ENCODE peak calls at places on chromosomes 3 and 15, in seven cellular contexts. M is fibroblast of pulmonary artery, Q is heart right ventricle, Z is A673, K is thoracic aorta, V is endodermal cell, J is left ventricle myocardium inferior. Y is an unnamed sample.
A peak's percentile ranks its signal among the peaks of the same experiment; 100 is the strongest.

GRCh38 chr3:56795097-56795806 is 6.5 kb downstream of the ARHGEF3 start:
- DNase-seq in M (peak; percentile 84), K (no peak), V (peak; percentile 13), Z (no peak), J (no peak), Q (no peak), Y (peak; percentile 42)

GRCh38 chr3:23649502-23649901 is 156.3 kb upstream of the UBE2E1 start:
- DNase-seq in V (no peak), Z (peak; percentile 18), K (no peak), M (no peak), Q (no peak), J (no peak), Y (no peak)

GRCh38 chr3:20575153-20575552 is 389.1 kb upstream of the SGO1 start:
- DNase-seq in M (peak; percentile 74), V (no peak), K (no peak), J (no peak), Z (no peak), Q (no peak), Y (peak; percentile 43)

GRCh38 chr3:140470962-140471361 is 206.9 kb upstream of the TRIM42 start:
- DNase-seq in J (no peak), Q (no peak), M (no peak), V (no peak), K (no peak), Z (peak; percentile 37), Y (peak; percentile 43)

GRCh38 chr15:60733196-60733595 is 254.3 kb upstream of the ICE2 start:
- DNase-seq in J (no peak), K (no peak), Q (no peak), Z (no peak), V (no peak), M (no peak), Y (no peak)

GRCh38 chr3:15361494-15362214 is 29.3 kb upstream of the SH3BP5 start:
- DNase-seq in Q (no peak), V (peak; percentile 56), K (no peak), M (no peak), Z (no peak), J (no peak), Y (peak; percentile 77)

GRCh38 chr3:190579514-190580137 is 65.7 kb downstream of the IL1RAP start:
- DNase-seq in J (no peak), Z (peak; percentile 44), K (no peak), M (no peak), V (no peak), Q (no peak), Y (peak; percentile 50)

GRCh38 chr3:126895178-126896066 is 87.5 kb upstream of the PLXNA1 start:
- DNase-seq in M (peak; percentile 23), Q (no peak), Z (no peak), V (peak; percentile 31), K (peak; percentile 25), J (no peak), Y (peak; percentile 77)

GRCh38 chr3:127406309-127407025 is 118.6 kb upstream of the PRR20G start:
- DNase-seq in M (peak; percentile 21), Z (peak; percentile 23), V (peak; percentile 78), Q (no peak), J (peak; percentile 9), K (no peak), Y (peak; percentile 44)

GRCh38 chr3:126963261-126964190 is 19.4 kb upstream of the PLXNA1 start:
- DNase-seq in Q (no peak), Z (no peak), M (no peak), K (no peak), V (no peak), J (peak; percentile 5), Y (no peak)

GRCh38 chr3:41258239-41258800 is 59.0 kb downstream of the CTNNB1 start:
- DNase-seq in J (no peak), K (no peak), Q (no peak), M (peak; percentile 69), V (no peak), Z (no peak), Y (no peak)

GRCh38 chr3:32147935-32148334 is 41.5 kb downstream of the GPD1L start:
- DNase-seq in V (peak; percentile 51), M (no peak), J (no peak), Z (no peak), Q (no peak), K (no peak), Y (no peak)

GRCh38 chr3:111603679-111604643 is 8.8 kb upstream of the ZBED2 start:
- DNase-seq in V (no peak), K (no peak), Z (no peak), J (no peak), Q (no peak), M (no peak), Y (no peak)

GRCh38 chr3:188796122-188796631 is 375.6 kb upstream of the TPRG1 start:
- DNase-seq in Z (peak; percentile 17), Q (no peak), K (no peak), V (no peak), J (no peak), M (peak; percentile 96), Y (peak; percentile 66)

GRCh38 chr3:12984023-12984823 is 89.0 kb downstream of the IQSEC1 start:
- DNase-seq in Z (peak; percentile 81), J (peak; percentile 64), Q (no peak), V (peak; percentile 94), K (no peak), M (peak; percentile 78), Y (peak; percentile 80)

GRCh38 chr3:174862666-174863065 is 3.5 kb downstream of the NAALADL2 start:
- DNase-seq in V (no peak), K (no peak), Q (no peak), M (no peak), Z (no peak), J (no peak), Y (no peak)

GRCh38 chr3:103047640-103048370 is 613.0 kb downstream of the ZPLD1 start:
- DNase-seq in M (no peak), Q (no peak), J (no peak), V (no peak), Z (no peak), K (no peak), Y (peak; percentile 1)

GRCh38 chr3:196049567-196050122 is 32.2 kb downstream of the TFRC start:
- DNase-seq in V (no peak), M (no peak), Q (no peak), J (no peak), Z (no peak), K (no peak), Y (no peak)

GRCh38 chr15:47750030-47750739 is 32.9 kb downstream of the SEMA6D start:
- DNase-seq in V (peak; percentile 57), Q (no peak), M (peak; percentile 67), K (no peak), Z (peak; percentile 62), J (no peak), Y (peak; percentile 92)

GRCh38 chr15:57607570-57608000 is 15.9 kb downstream of the MYZAP start:
- DNase-seq in Z (no peak), K (no peak), J (no peak), Q (peak; percentile 42), M (peak; percentile 67), V (no peak), Y (peak; percentile 90)

GRCh38 chr3:181710581-181711255 is 1.0 kb upstream of the SOX2 start:
- DNase-seq in V (peak; percentile 90), Q (no peak), M (no peak), K (no peak), J (no peak), Z (peak; percentile 73), Y (no peak)

GRCh38 chr15:47475336-47475735 is 242.0 kb upstream of the SEMA6D start:
- DNase-seq in K (no peak), J (no peak), M (no peak), Q (no peak), Z (no peak), V (no peak), Y (no peak)

GRCh38 chr3:14144423-14145075 is 19.7 kb downstream of the TMEM43 start:
- DNase-seq in J (peak; percentile 38), K (peak; percentile 68), Z (peak; percentile 93), M (peak; percentile 100), V (peak; percentile 86), Q (peak; percentile 43), Y (peak; percentile 96)

GRCh38 chr3:80233576-80233975 is 465.8 kb upstream of the ROBO1 start:
- DNase-seq in K (no peak), V (no peak), M (no peak), J (no peak), Z (no peak), Q (no peak), Y (peak; percentile 77)

GRCh38 chr15:81296673-81297072 is 27.3 kb downstream of the STARD5 start:
- DNase-seq in M (no peak), J (peak; percentile 47), V (peak; percentile 53), K (no peak), Z (peak; percentile 94), Q (peak; percentile 44), Y (no peak)

GRCh38 chr3:65953301-65953812 is 85.4 kb downstream of the MAGI1 start:
- DNase-seq in V (peak; percentile 93), K (no peak), M (no peak), Q (no peak), J (no peak), Z (no peak), Y (peak; percentile 78)

GRCh38 chr3:51388286-51389029 is 2.6 kb upstream of the RBM15B start:
- DNase-seq in J (no peak), Q (no peak), M (no peak), K (no peak), Z (peak; percentile 23), V (peak; percentile 66), Y (peak; percentile 94)
- TF ChIP-seq CTCF in J (no peak), Q (no peak), M (peak; percentile 27), K (no peak), Z (no peak), V (peak; percentile 63), Y (peak; percentile 79)

DNA sequence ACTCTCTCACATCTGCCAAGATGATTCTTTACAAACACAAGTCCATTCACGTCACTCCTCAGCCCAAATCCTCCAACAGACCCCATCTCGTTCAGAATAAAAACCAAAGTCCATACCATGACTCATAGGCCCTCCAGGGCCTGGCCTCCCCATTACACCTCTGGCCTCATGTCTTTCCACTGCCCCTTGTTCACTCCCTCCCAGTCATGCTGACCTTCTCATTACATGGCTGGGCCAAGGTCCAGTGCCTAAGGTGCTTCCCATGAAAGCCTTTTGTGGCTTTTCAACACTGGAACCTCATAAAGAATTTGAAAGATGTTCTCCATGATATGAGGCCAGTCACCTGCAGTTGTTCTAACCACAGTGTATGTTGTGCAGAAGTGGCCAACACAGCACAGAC is 44.5 kb downstream of the NEK10 start:
- DNase-seq in Z (no peak), J (no peak), K (no peak), M (no peak), V (no peak), Q (no peak), Y (no peak)
- H3K4me3 ChIP-seq in Z (no peak overlapping the region), J (no peak overlapping the region), K (no peak overlapping the region), M (no peak overlapping the region), V (no peak overlapping the region), Q (no peak overlapping the region), Y (no peak overlapping the region)

GRCh38 chr15:98548172-98548971 is 100.0 kb upstream of the IGF1R start:
- DNase-seq in K (peak; percentile 67), V (peak; percentile 89), Z (peak; percentile 55), J (peak; percentile 71), Q (peak; percentile 70), M (peak; percentile 62), Y (peak; percentile 83)
- TF ChIP-seq CTCF in K (peak; percentile 19), V (peak; percentile 59), Z (peak; percentile 17), J (peak; percentile 37), Q (no peak), M (peak; percentile 6), Y (peak; percentile 14)

DNA sequence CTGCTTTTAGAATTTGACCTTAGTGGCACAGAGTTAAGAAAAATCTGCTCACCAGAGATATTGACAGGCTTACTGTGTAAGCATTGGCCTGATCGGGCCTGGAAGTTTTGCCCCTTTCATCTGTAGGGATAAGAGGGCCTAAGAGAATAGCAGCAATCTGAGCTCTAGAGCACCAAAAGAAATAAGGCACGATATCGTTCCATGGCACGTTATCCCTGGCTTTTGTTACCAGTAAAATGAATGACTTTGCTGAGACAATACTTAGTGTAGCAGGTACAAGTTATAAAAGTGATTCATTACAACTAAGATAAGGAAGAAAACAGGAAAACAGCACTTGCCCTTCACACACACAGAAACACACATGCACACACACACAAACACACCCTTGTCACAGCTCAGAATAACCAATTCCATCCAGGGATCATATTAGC is 5.0 kb downstream of the THBS1 start:
- DNase-seq in M (no peak), K (no peak), J (no peak), Q (no peak), Z (no peak), V (no peak), Y (peak; percentile 7)
- H3K4me3 ChIP-seq in M (peak overlapping the region; percentile 4), K (no peak overlapping the region), J (no peak overlapping the region), Q (no peak overlapping the region), Z (no peak overlapping the region), V (no peak overlapping the region), Y (no peak overlapping the region)